ENCODE peak calls at places on chromosomes 11 and 22, in nine cellular contexts. B is left lung; X is sigmoid colon; V is activated T-helper 1 cell treated with Interleukin-2 at 50 U/mL for 16 hours; E is stimulated activated effector memory CD8-positive, alpha-beta T cell treated with anti-CD3 and anti-CD28 coated beads, Interleukin-12 subunit alpha, Interleukin-12 subunit beta, amount 100 ng/mL, for 72 hours; N is activated effector memory CD4-positive, alpha-beta T cell treated with Interleukin-2 at 50 U/mL for 16 hours; U is occipital lobe; F is Caki2; T is memory B cell. R is an unnamed sample.
A peak's percentile ranks its signal among the peaks of the same experiment; 100 is the strongest.

GRCh38 chr11:45395421-45395820 is 109.3 kb upstream of the SYT13 start:
- DNase-seq in U (no peak), B (no peak), N (no peak), V (no peak), X (no peak), E (no peak), F (no peak), T (no peak), R (no peak)

GRCh38 chr11:35683728-35684339 is 21.3 kb downstream of the TRIM44 start:
- DNase-seq in X (no peak), E (no peak), T (no peak), V (no peak), B (no peak), U (no peak), N (no peak), F (no peak), R (no peak)

GRCh38 chr22:45946805-45947600 is 30.0 kb downstream of the WNT7B start:
- DNase-seq in V (no peak), T (no peak), U (no peak), B (no peak), N (no peak), X (no peak), F (peak; percentile 33), E (no peak), R (no peak)

GRCh38 chr11:130945945-130946344 is 29.7 kb upstream of the SNX19 start:
- DNase-seq in N (no peak), V (no peak), U (peak; percentile 58), E (no peak), T (no peak), F (no peak), B (peak; percentile 45), X (peak; percentile 74), R (no peak)

GRCh38 chr11:31804439-31805036 is 6.6 kb downstream of the PAX6 start:
- DNase-seq in B (no peak), X (no peak), N (no peak), F (no peak), U (no peak), V (no peak), E (no peak), T (no peak), R (no peak)

GRCh38 chr22:27990879-27991278 is 71.8 kb upstream of the PITPNB start:
- DNase-seq in E (no peak), X (peak; percentile 88), T (no peak), U (no peak), N (no peak), V (no peak), B (peak; percentile 32), F (peak; percentile 22), R (no peak)

GRCh38 chr22:46094676-46095075 is 55.6 kb upstream of the PPARA start:
- DNase-seq in F (no peak), T (no peak), X (no peak), V (no peak), U (no peak), N (no peak), B (no peak), E (no peak), R (no peak)

GRCh38 chr11:98099371-98099770 is 921.4 kb upstream of the CNTN5 start:
- DNase-seq in F (no peak), V (no peak), B (no peak), T (no peak), U (no peak), N (no peak), E (no peak), X (no peak), R (no peak)

GRCh38 chr22:37552560-37553163 is 7.6 kb upstream of the CDC42EP1 start:
- DNase-seq in B (no peak), F (no peak), E (no peak), X (no peak), N (no peak), U (no peak), T (no peak), V (no peak), R (no peak)

GRCh38 chr11:44133335-44133946 is 38.0 kb downstream of the EXT2 start:
- DNase-seq in U (no peak), F (no peak), X (no peak), E (no peak), B (no peak), T (no peak), V (no peak), N (no peak), R (no peak)

GRCh38 chr11:69293819-69294505 is at the start of gene MYEOV:
- DNase-seq in E (no peak), B (no peak), X (no peak), V (no peak), N (no peak), T (peak; percentile 61), F (peak; percentile 75), U (no peak), R (no peak)

GRCh38 chr11:128905345-128906184 is 14.4 kb downstream of the KCNJ5 start:
- DNase-seq in B (no peak), N (peak; percentile 24), X (no peak), V (no peak), U (no peak), T (no peak), F (peak; percentile 45), E (no peak), R (peak; percentile 51)

GRCh38 chr22:26648011-26648497 is 9.3 kb upstream of the MIAT start:
- DNase-seq in X (no peak), B (no peak), T (no peak), U (peak; percentile 37), F (no peak), N (peak; percentile 47), V (peak; percentile 30), E (no peak), R (peak; percentile 97)

GRCh38 chr11:90124371-90124770 is 10.1 kb upstream of the NAALAD2 start:
- DNase-seq in N (no peak), X (no peak), B (no peak), F (no peak), U (no peak), E (no peak), V (no peak), T (no peak), R (no peak)

GRCh38 chr11:77677138-77677537 is 39.5 kb upstream of the CLNS1A start:
- DNase-seq in B (no peak), N (no peak), U (no peak), F (no peak), E (no peak), T (no peak), X (no peak), V (no peak), R (no peak)

GRCh38 chr11:6655790-6656580 is at the start of gene DCHS1:
- DNase-seq in E (no peak), V (no peak), T (no peak), X (peak; percentile 75), B (no peak), U (no peak), F (no peak), N (no peak), R (no peak)

GRCh38 chr11:67437082-67437821 is at the start of gene PTPRCAP:
- DNase-seq in E (no peak), V (peak; percentile 78), F (no peak), U (no peak), B (no peak), T (peak; percentile 68), X (no peak), N (peak; percentile 81), R (no peak)

GRCh38 chr11:62732830-62733229 is 4.5 kb downstream of the TTC9C start:
- DNase-seq in B (no peak), X (no peak), U (no peak), T (no peak), V (no peak), N (no peak), E (no peak), F (peak; percentile 43), R (no peak)

GRCh38 chr11:123061403-123062157 is at the start of gene HSPA8:
- DNase-seq in X (peak; percentile 90), B (peak; percentile 84), F (no peak), N (peak; percentile 44), U (peak; percentile 44), E (peak; percentile 49), V (peak; percentile 49), T (peak; percentile 26), R (peak; percentile 22)

GRCh38 chr22:32810241-32811133 is 9.0 kb downstream of the TIMP3 start:
- DNase-seq in U (no peak), B (no peak), X (peak; percentile 66), N (no peak), E (no peak), T (no peak), F (no peak), V (no peak), R (no peak)

GRCh38 chr11:88229303-88229702 is 54.1 kb upstream of the RAB38 start:
- DNase-seq in U (no peak), B (no peak), X (no peak), F (no peak), N (no peak), T (no peak), E (no peak), V (no peak), R (no peak)

GRCh38 chr22:19168088-19168890 is 10.2 kb downstream of the SLC25A1 start:
- DNase-seq in V (no peak), F (no peak), X (no peak), E (no peak), B (no peak), N (no peak), T (no peak), U (no peak), R (no peak)

GRCh38 chr22:47115921-47116320 is 353.5 kb downstream of the TBC1D22A start:
- DNase-seq in E (no peak), F (no peak), X (peak; percentile 45), B (peak; percentile 25), V (no peak), U (no peak), N (no peak), T (no peak), R (no peak)

GRCh38 chr11:58727415-58727797 is 4.3 kb downstream of the GLYAT start:
- DNase-seq in N (no peak), E (no peak), F (no peak), U (no peak), B (no peak), X (no peak), T (no peak), V (no peak), R (no peak)

GRCh38 chr22:44291265-44292006 is 21.3 kb downstream of the SHISAL1 start:
- DNase-seq in E (no peak), F (no peak), X (no peak), N (no peak), B (no peak), V (no peak), U (no peak), T (no peak), R (no peak)

GRCh38 chr11:34236572-34236971 is 121.2 kb downstream of the ABTB2 start:
- DNase-seq in N (no peak), B (no peak), V (no peak), T (no peak), E (no peak), X (no peak), U (no peak), F (no peak), R (no peak)

GRCh38 chr11:35549787-35550186 is 24.4 kb upstream of the PAMR1 start:
- DNase-seq in X (no peak), B (peak; percentile 62), U (no peak), V (no peak), F (no peak), T (no peak), E (no peak), N (no peak), R (no peak)

GRCh38 chr11:24181395-24182047 is 315.3 kb upstream of the LUZP2 start:
- DNase-seq in E (no peak), U (no peak), B (no peak), V (no peak), X (no peak), N (no peak), F (no peak), T (no peak), R (no peak)

GRCh38 chr22:41301085-41302015 is at the start of gene ZC3H7B:
- DNase-seq in N (peak; percentile 77), U (peak; percentile 73), B (peak; percentile 87), V (peak; percentile 74), T (peak; percentile 86), E (peak; percentile 58), F (peak; percentile 64), X (peak; percentile 92), R (peak; percentile 64)

GRCh38 chr22:28923826-28924732 is 40.7 kb downstream of the ZNRF3 start:
- DNase-seq in U (no peak), B (peak; percentile 78), F (no peak), E (no peak), N (no peak), T (no peak), V (no peak), X (no peak), R (peak; percentile 56)

GRCh38 chr11:108943853-108944252 is 279.0 kb downstream of the DDX10 start:
- DNase-seq in T (no peak), V (no peak), E (no peak), F (no peak), X (no peak), U (no peak), B (no peak), N (no peak), R (no peak)

R was measured in DMS153.